ENCODE peak calls at places on chromosomes 12 and 14, in four cellular contexts. One of them, this sample, is unnamed.

GRCh38 chr14:67218126-67218525 is 23.1 kb upstream of the PALS1 start:
- DNase-seq in GM12878: no peak
- DNase-seq in HepG2: no peak
- DNase-seq in K562: no peak
- DNase-seq in this sample: no peak

GRCh38 chr12:19937161-19937560 is 431.2 kb upstream of the PDE3A start:
- DNase-seq in GM12878: no peak
- DNase-seq in HepG2: no peak
- DNase-seq in K562: no peak
- DNase-seq in this sample: no peak

GRCh38 chr12:114006482-114007425 is 40.6 kb upstream of the RBM19 start:
- DNase-seq in GM12878: no peak
- DNase-seq in HepG2: no peak
- DNase-seq in K562: no peak
- DNase-seq in this sample: no peak

GRCh38 chr12:121784460-121784859 is 9.0 kb downstream of the RHOF start:
- DNase-seq in GM12878: no peak
- DNase-seq in HepG2: no peak
- DNase-seq in K562: no peak
- DNase-seq in this sample: no peak

GRCh38 chr12:122917508-122918227 is 21.7 kb upstream of the VPS37B start:
- DNase-seq in GM12878: no peak
- DNase-seq in HepG2: peak; percentile 86
- DNase-seq in K562: peak; percentile 42
- DNase-seq in this sample: no peak

GRCh38 chr14:103561381-103562134 is 899 bp downstream of the BAG5 start:
- DNase-seq in GM12878: no peak
- DNase-seq in HepG2: peak; percentile 27
- DNase-seq in K562: peak; percentile 57
- DNase-seq in this sample: peak; percentile 62

GRCh38 chr12:59383426-59383822 is 212.4 kb upstream of the SLC16A7 start:
- DNase-seq in GM12878: no peak
- DNase-seq in HepG2: no peak
- DNase-seq in K562: no peak
- DNase-seq in this sample: no peak

GRCh38 chr12:76666272-76666845 is 97.6 kb upstream of the ZDHHC17 start:
- DNase-seq in GM12878: no peak
- DNase-seq in HepG2: no peak
- DNase-seq in K562: no peak
- DNase-seq in this sample: no peak

GRCh38 chr14:75906680-75907280 is 75.0 kb downstream of the TGFB3 start:
- DNase-seq in GM12878: no peak
- DNase-seq in HepG2: peak; percentile 36
- DNase-seq in K562: peak; percentile 45
- DNase-seq in this sample: peak; percentile 54

GRCh38 chr12:132597333-132598283 is 12.8 kb downstream of the LRCOL1 start:
- DNase-seq in GM12878: no peak
- DNase-seq in HepG2: no peak
- DNase-seq in K562: no peak
- DNase-seq in this sample: no peak

GRCh38 chr14:81565441-81566290 is 32.0 kb upstream of the SEL1L start:
- DNase-seq in GM12878: no peak
- DNase-seq in HepG2: peak; percentile 24
- DNase-seq in K562: peak; percentile 16
- DNase-seq in this sample: peak; percentile 45

GRCh38 chr12:2944401-2945047 is 14.7 kb upstream of the TEAD4 start:
- DNase-seq in GM12878: peak; percentile 15
- DNase-seq in HepG2: peak; percentile 46
- DNase-seq in K562: peak; percentile 60
- DNase-seq in this sample: peak; percentile 55

GRCh38 chr14:101972126-101972785 is 7.9 kb downstream of the DYNC1H1 start:
- DNase-seq in GM12878: no peak
- DNase-seq in HepG2: peak; percentile 90
- DNase-seq in K562: peak; percentile 45
- DNase-seq in this sample: peak; percentile 65

GRCh38 chr12:62481843-62482540 is 15.4 kb downstream of the MON2 start:
- DNase-seq in GM12878: no peak
- DNase-seq in HepG2: no peak
- DNase-seq in K562: no peak
- DNase-seq in this sample: no peak

GRCh38 chr12:28708918-28709371 is 440.1 kb upstream of the FAR2 start:
- DNase-seq in GM12878: no peak
- DNase-seq in HepG2: no peak
- DNase-seq in K562: no peak
- DNase-seq in this sample: no peak

GRCh38 chr12:67692966-67693365 is 44.4 kb downstream of the DYRK2 start:
- DNase-seq in GM12878: no peak
- DNase-seq in HepG2: no peak
- DNase-seq in K562: no peak
- DNase-seq in this sample: no peak

GRCh38 chr12:50825372-50825838 is 17.3 kb upstream of the TMPRSS12 start:
- DNase-seq in GM12878: no peak
- DNase-seq in HepG2: peak; percentile 62
- DNase-seq in K562: peak; percentile 27
- DNase-seq in this sample: peak; percentile 34

GRCh38 chr14:72851660-72852059 is 42.2 kb downstream of the DPF3 start:
- DNase-seq in GM12878: no peak
- DNase-seq in HepG2: no peak
- DNase-seq in K562: no peak
- DNase-seq in this sample: no peak

GRCh38 chr12:52953181-52953841 is 4.4 kb downstream of the KRT18 start:
- DNase-seq in GM12878: no peak
- DNase-seq in HepG2: no peak
- DNase-seq in K562: no peak
- DNase-seq in this sample: no peak

GRCh38 chr12:49369723-49370145 is 2.5 kb downstream of the SPATS2 start:
- DNase-seq in GM12878: peak; percentile 79
- DNase-seq in HepG2: peak; percentile 41
- DNase-seq in K562: peak; percentile 68
- DNase-seq in this sample: peak; percentile 64

GRCh38 chr12:63955831-63956685 is 111.6 kb downstream of the SRGAP1 start:
- DNase-seq in GM12878: no peak
- DNase-seq in HepG2: no peak
- DNase-seq in K562: no peak
- DNase-seq in this sample: no peak

GRCh38 chr12:3697311-3697870 is 55.5 kb downstream of the CRACR2A start:
- DNase-seq in GM12878: no peak
- DNase-seq in HepG2: no peak
- DNase-seq in K562: no peak
- DNase-seq in this sample: no peak

GRCh38 chr12:47785036-47785886 is 12.2 kb downstream of the SLC48A1 start:
- DNase-seq in GM12878: no peak
- DNase-seq in HepG2: no peak
- DNase-seq in K562: peak; percentile 57
- DNase-seq in this sample: no peak
- TF ChIP-seq TARDBP in GM12878: no peak
- TF ChIP-seq TARDBP in HepG2: no peak
- TF ChIP-seq TARDBP in K562: no peak
- TF ChIP-seq TARDBP in this sample: no peak

DNA sequence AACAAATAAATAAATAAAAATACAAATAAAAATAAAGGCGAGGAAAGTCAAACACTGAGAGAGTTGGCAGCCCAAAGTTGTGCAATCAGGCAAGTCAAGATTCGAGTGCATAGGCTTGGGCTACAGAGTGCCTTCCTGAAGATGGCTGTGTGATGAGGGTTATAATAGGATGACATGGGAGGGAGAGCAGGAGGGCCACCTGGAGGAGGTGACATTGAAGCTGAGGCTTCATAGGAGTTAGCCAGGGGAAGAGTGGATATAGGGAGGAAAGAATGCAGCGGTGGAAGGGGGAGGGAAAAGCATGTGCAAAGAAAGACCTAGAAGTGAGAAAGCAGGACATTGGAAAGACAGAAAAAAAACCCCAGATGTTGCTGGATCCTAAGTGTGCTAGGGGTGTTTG is 53.1 kb downstream of the YEATS4 start:
- DNase-seq in GM12878: no peak
- DNase-seq in HepG2: no peak
- DNase-seq in K562: no peak
- DNase-seq in this sample: no peak
- TF ChIP-seq FOXM1 in GM12878: no peak
- TF ChIP-seq FOXM1 in HepG2: no peak
- TF ChIP-seq FOXM1 in K562: no peak
- TF ChIP-seq FOXM1 in this sample: no peak

GRCh38 chr12:110253176-110253575 is 27.9 kb upstream of the ATP2A2 start:
- DNase-seq in GM12878: no peak
- DNase-seq in HepG2: no peak
- DNase-seq in K562: peak; percentile 60
- DNase-seq in this sample: no peak
- TF ChIP-seq TARDBP in GM12878: no peak
- TF ChIP-seq TARDBP in HepG2: no peak
- TF ChIP-seq TARDBP in K562: no peak
- TF ChIP-seq TARDBP in this sample: no peak

DNA sequence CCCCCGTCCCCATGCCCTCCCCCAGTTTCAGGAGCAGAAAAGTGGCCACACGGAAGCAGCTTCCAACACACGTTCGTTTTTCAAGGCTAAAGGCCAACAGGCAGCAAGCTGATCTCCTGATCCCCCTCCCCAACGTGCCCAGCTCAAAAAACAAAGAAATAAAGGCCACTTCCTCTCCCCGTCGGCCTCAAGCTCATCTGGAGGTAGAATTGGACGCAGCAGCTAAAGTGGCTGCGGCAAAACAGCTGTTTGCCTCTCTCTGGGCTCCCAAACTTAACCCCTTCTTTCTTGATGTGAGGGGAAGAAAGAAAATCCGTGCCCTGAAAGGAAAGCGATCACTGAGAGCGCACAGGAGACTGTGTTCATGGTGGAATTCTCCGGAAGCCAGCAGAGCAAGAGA is 66.3 kb downstream of the SCARB1 start:
- DNase-seq in GM12878: no peak
- DNase-seq in HepG2: no peak
- DNase-seq in K562: no peak
- DNase-seq in this sample: no peak
- TF ChIP-seq FOXM1 in GM12878: no peak
- TF ChIP-seq FOXM1 in HepG2: no peak
- TF ChIP-seq FOXM1 in K562: no peak
- TF ChIP-seq FOXM1 in this sample: no peak

GRCh38 chr12:108854055-108854452 is 3.3 kb downstream of the SSH1 start:
- DNase-seq in GM12878: peak; percentile 52
- DNase-seq in HepG2: peak; percentile 6
- DNase-seq in K562: no peak
- DNase-seq in this sample: no peak
- TF ChIP-seq TARDBP in GM12878: no peak
- TF ChIP-seq TARDBP in HepG2: no peak
- TF ChIP-seq TARDBP in K562: no peak
- TF ChIP-seq TARDBP in this sample: no peak

GRCh38 chr12:65651060-65651459 is 173.2 kb upstream of the HMGA2 start:
- DNase-seq in GM12878: no peak
- DNase-seq in HepG2: no peak
- DNase-seq in K562: no peak
- DNase-seq in this sample: no peak

GRCh38 chr12:65647074-65647473 is 177.2 kb upstream of the HMGA2 start:
- DNase-seq in GM12878: no peak
- DNase-seq in HepG2: no peak
- DNase-seq in K562: no peak
- DNase-seq in this sample: no peak

GRCh38 chr12:65648461-65648860 is 175.8 kb upstream of the HMGA2 start:
- DNase-seq in GM12878: no peak
- DNase-seq in HepG2: no peak
- DNase-seq in K562: no peak
- DNase-seq in this sample: no peak

GRCh38 chr12:65646127-65646643 is 178.1 kb upstream of the HMGA2 start:
- DNase-seq in GM12878: no peak
- DNase-seq in HepG2: no peak
- DNase-seq in K562: no peak
- DNase-seq in this sample: no peak

GRCh38 chr12:65649126-65649525 is 175.2 kb upstream of the HMGA2 start:
- DNase-seq in GM12878: no peak
- DNase-seq in HepG2: no peak
- DNase-seq in K562: no peak
- DNase-seq in this sample: no peak
- TF ChIP-seq FOXM1 in GM12878: no peak
- TF ChIP-seq FOXM1 in HepG2: no peak
- TF ChIP-seq FOXM1 in K562: no peak
- TF ChIP-seq FOXM1 in this sample: no peak

GRCh38 chr14:57071639-57072038 is 197.1 kb downstream of the EXOC5 start:
- DNase-seq in GM12878: no peak
- DNase-seq in HepG2: no peak
- DNase-seq in K562: no peak
- DNase-seq in this sample: no peak
- TF ChIP-seq TARDBP in GM12878: no peak
- TF ChIP-seq TARDBP in HepG2: no peak
- TF ChIP-seq TARDBP in K562: no peak
- TF ChIP-seq TARDBP in this sample: no peak

GRCh38 chr12:104670439-104671406 is 214.0 kb downstream of the CHST11 start:
- DNase-seq in GM12878: peak; percentile 33
- DNase-seq in HepG2: no peak
- DNase-seq in K562: peak; percentile 30
- DNase-seq in this sample: no peak
- TF ChIP-seq FOXM1 in GM12878: no peak
- TF ChIP-seq FOXM1 in HepG2: no peak
- TF ChIP-seq FOXM1 in K562: no peak
- TF ChIP-seq FOXM1 in this sample: no peak